ENCODE peak calls at places on chromosomes 4 and X, in five cellular contexts. E is NCI-H2171 treated with DMSO at 0.1 percent for 48 hours, O is frontal cortex, K is BE2C, F is dermis blood vessel endothelial cell. J is an unnamed sample.

GRCh38 chr4:2066011-2066551 is 7.0 kb downstream of the NAT8L start:
- DNase-seq in E (no peak), O (no peak), K (no peak), F (no peak), J (no peak)

GRCh38 chr4:26342328-26343040 is 21.7 kb downstream of the RBPJ start:
- DNase-seq in E (peak), O (no peak), K (no peak), F (peak), J (no peak)

GRCh38 chr4:35966558-35966957 is 277.8 kb downstream of the ARAP2 start:
- DNase-seq in E (no peak), O (no peak), K (no peak), F (no peak), J (no peak)

GRCh38 chr4:8039290-8039689 is 99.6 kb upstream of the AFAP1 start:
- DNase-seq in E (peak), O (no peak), K (peak), F (peak), J (no peak)

GRCh38 chr4:127249066-127249766 is 383.5 kb upstream of the INTU start:
- DNase-seq in E (no peak), O (no peak), K (no peak), F (no peak), J (no peak)

GRCh38 chrX:20116087-20116574 is 576 bp downstream of the MAP7D2 start:
- DNase-seq in E (no peak), O (no peak), K (peak), F (no peak), J (no peak)

GRCh38 chr4:22502895-22503814 is 12.7 kb downstream of the ADGRA3 start:
- DNase-seq in E (no peak), O (no peak), K (no peak), F (peak), J (no peak)

GRCh38 chrX:129690435-129690834 is 35.7 kb upstream of the APLN start:
- DNase-seq in E (no peak), O (no peak), K (no peak), F (no peak), J (no peak)

GRCh38 chrX:141405878-141406492 is 163.7 kb upstream of the SPANXC start:
- DNase-seq in E (no peak), O (no peak), K (no peak), F (peak), J (no peak)

GRCh38 chrX:121010218-121010617 is 24.7 kb upstream of the CT47A1 start:
- DNase-seq in E (no peak), O (no peak), K (no peak), F (no peak), J (no peak)

GRCh38 chr4:41631538-41631937 is 93.6 kb downstream of the LIMCH1 start:
- DNase-seq in E (no peak), O (no peak), K (no peak), F (no peak), J (no peak)

GRCh38 chr4:20430555-20430954 is 178.8 kb downstream of the SLIT2 start:
- DNase-seq in E (no peak), O (no peak), K (no peak), F (no peak), J (no peak)

GRCh38 chr4:82770607-82771006 is 28.0 kb downstream of the SCD5 start:
- DNase-seq in E (peak), O (no peak), K (peak), F (no peak), J (no peak)

GRCh38 chr4:152780267-152780811 is 585 bp downstream of the ARFIP1 start:
- DNase-seq in E (no peak), O (no peak), K (peak), F (no peak), J (peak)

GRCh38 chr4:36722986-36723385 is 441.6 kb downstream of the DTHD1 start:
- DNase-seq in E (no peak), O (no peak), K (no peak), F (no peak), J (no peak)

GRCh38 chrX:66918511-66918910 is 279.6 kb upstream of the EDA2R start:
- DNase-seq in E (no peak), O (no peak), K (no peak), F (no peak), J (no peak)

GRCh38 chr4:81359207-81359606 is 112.5 kb downstream of the RASGEF1B start:
- DNase-seq in E (no peak), O (no peak), K (no peak), F (no peak), J (no peak)

GRCh38 chr4:154691229-154691628 is 52.6 kb upstream of the LRAT start:
- DNase-seq in E (no peak), O (no peak), K (no peak), F (no peak), J (no peak)

GRCh38 chr4:569958-570667 is 6.0 kb downstream of the TMEM271 start:
- DNase-seq in E (no peak), O (no peak), K (no peak), F (no peak), J (no peak)

GRCh38 chr4:15754323-15754722 is 23.8 kb upstream of the CD38 start:
- DNase-seq in E (no peak), O (no peak), K (no peak), F (peak), J (no peak)

GRCh38 chr4:3013839-3014350 is 50.5 kb downstream of the GRK4 start:
- DNase-seq in E (no peak), O (no peak), K (peak), F (no peak), J (no peak)

GRCh38 chr4:96004341-96004740 is 164.4 kb downstream of the PDHA2 start:
- DNase-seq in E (no peak), O (no peak), K (no peak), F (no peak), J (no peak)

GRCh38 chr4:147981305-147981704 is 249.4 kb downstream of the ARHGAP10 start:
- DNase-seq in E (no peak), O (no peak), K (no peak), F (no peak), J (no peak)

GRCh38 chrX:116318672-116319071 is 117.7 kb upstream of the SLC6A14 start:
- DNase-seq in E (no peak), O (no peak), K (no peak), F (no peak), J (no peak)

GRCh38 chrX:151776113-151776790 is 41.7 kb downstream of the CNGA2 start:
- DNase-seq in E (no peak), O (no peak), K (no peak), F (no peak), J (no peak)

GRCh38 chrX:85836868-85837267 is 210.5 kb downstream of the CHM start:
- DNase-seq in E (peak), O (no peak), K (no peak), F (no peak), J (no peak)

GRCh38 chr4:168453146-168453545 is 27.1 kb downstream of the DDX60L start:
- DNase-seq in E (peak), O (no peak), K (no peak), F (no peak), J (no peak)

GRCh38 chr4:184851200-184851541 is 25.4 kb upstream of the ACSL1 start:
- DNase-seq in E (no peak), O (no peak), K (no peak), F (no peak), J (no peak)

GRCh38 chr4:39637572-39638357 is 900 bp downstream of the SMIM14 start:
- DNase-seq in E (peak), O (no peak), K (peak), F (peak), J (peak)